ENCODE peak calls at places on chromosome 14, in six cellular contexts. One of them, this sample, is unnamed.

GRCh38 chr14:103041464-103041863 is 15.9 kb downstream of the CDC42BPB start:
- DNase-seq in adrenal gland: no peak
- DNase-seq in body of pancreas: no peak
- DNase-seq in uterus: no peak
- DNase-seq in IMR-90: no peak
- DNase-seq in progenitor cell of endocrine pancreas: no peak
- DNase-seq in this sample: no peak

GRCh38 chr14:24806061-24806678 is 172.2 kb upstream of the GZMB start:
- DNase-seq in adrenal gland: peak
- DNase-seq in body of pancreas: peak
- DNase-seq in uterus: peak
- DNase-seq in IMR-90: peak
- DNase-seq in progenitor cell of endocrine pancreas: peak
- DNase-seq in this sample: peak

GRCh38 chr14:96058606-96059200 is 19.5 kb downstream of the C14orf132 start:
- DNase-seq in adrenal gland: no peak
- DNase-seq in body of pancreas: no peak
- DNase-seq in uterus: no peak
- DNase-seq in IMR-90: no peak
- DNase-seq in progenitor cell of endocrine pancreas: no peak
- DNase-seq in this sample: no peak

GRCh38 chr14:69214376-69214775 is 23.1 kb downstream of the EXD2 start:
- DNase-seq in adrenal gland: no peak
- DNase-seq in body of pancreas: no peak
- DNase-seq in uterus: no peak
- DNase-seq in IMR-90: peak
- DNase-seq in progenitor cell of endocrine pancreas: no peak
- DNase-seq in this sample: no peak

GRCh38 chr14:37584211-37585100 is 10.6 kb downstream of the FOXA1 start:
- DNase-seq in adrenal gland: no peak
- DNase-seq in body of pancreas: no peak
- DNase-seq in uterus: no peak
- DNase-seq in IMR-90: no peak
- DNase-seq in progenitor cell of endocrine pancreas: no peak
- DNase-seq in this sample: no peak

GRCh38 chr14:33675415-33676130 is 275.3 kb downstream of the EGLN3 start:
- DNase-seq in adrenal gland: no peak
- DNase-seq in body of pancreas: no peak
- DNase-seq in uterus: no peak
- DNase-seq in IMR-90: no peak
- DNase-seq in progenitor cell of endocrine pancreas: no peak
- DNase-seq in this sample: no peak

GRCh38 chr14:87745507-87746118 is 247.4 kb downstream of the GALC start:
- DNase-seq in adrenal gland: peak
- DNase-seq in body of pancreas: peak
- DNase-seq in uterus: no peak
- DNase-seq in IMR-90: peak
- DNase-seq in progenitor cell of endocrine pancreas: no peak
- DNase-seq in this sample: no peak

GRCh38 chr14:72781476-72782181 is 112.3 kb downstream of the DPF3 start:
- DNase-seq in adrenal gland: no peak
- DNase-seq in body of pancreas: no peak
- DNase-seq in uterus: no peak
- DNase-seq in IMR-90: peak
- DNase-seq in progenitor cell of endocrine pancreas: no peak
- DNase-seq in this sample: no peak

GRCh38 chr14:71206766-71207371 is 299.6 kb downstream of the PCNX1 start:
- DNase-seq in adrenal gland: peak
- DNase-seq in body of pancreas: peak
- DNase-seq in uterus: peak
- DNase-seq in IMR-90: peak
- DNase-seq in progenitor cell of endocrine pancreas: no peak
- DNase-seq in this sample: no peak

GRCh38 chr14:104816678-104816945 is 15.7 kb downstream of the ZBTB42 start:
- DNase-seq in adrenal gland: peak
- DNase-seq in body of pancreas: no peak
- DNase-seq in uterus: no peak
- DNase-seq in IMR-90: no peak
- DNase-seq in progenitor cell of endocrine pancreas: no peak
- DNase-seq in this sample: no peak

GRCh38 chr14:72613975-72614319 is 280.0 kb downstream of the DPF3 start:
- DNase-seq in adrenal gland: no peak
- DNase-seq in body of pancreas: no peak
- DNase-seq in uterus: no peak
- DNase-seq in IMR-90: no peak
- DNase-seq in progenitor cell of endocrine pancreas: peak
- DNase-seq in this sample: no peak

GRCh38 chr14:20714593-20715250 is 26.2 kb downstream of the ANG start:
- DNase-seq in adrenal gland: peak
- DNase-seq in body of pancreas: peak
- DNase-seq in uterus: peak
- DNase-seq in IMR-90: peak
- DNase-seq in progenitor cell of endocrine pancreas: no peak
- DNase-seq in this sample: no peak

GRCh38 chr14:67547224-67547780 is 14.2 kb downstream of the PLEKHH1 start:
- DNase-seq in adrenal gland: no peak
- DNase-seq in body of pancreas: no peak
- DNase-seq in uterus: no peak
- DNase-seq in IMR-90: no peak
- DNase-seq in progenitor cell of endocrine pancreas: no peak
- DNase-seq in this sample: no peak

GRCh38 chr14:52286659-52287649 is 19.5 kb downstream of the PTGDR start:
- DNase-seq in adrenal gland: no peak
- DNase-seq in body of pancreas: no peak
- DNase-seq in uterus: no peak
- DNase-seq in IMR-90: peak
- DNase-seq in progenitor cell of endocrine pancreas: no peak
- DNase-seq in this sample: no peak

GRCh38 chr14:82657186-82657675 is 1123.6 kb upstream of the SEL1L start:
- DNase-seq in adrenal gland: no peak
- DNase-seq in body of pancreas: no peak
- DNase-seq in uterus: no peak
- DNase-seq in IMR-90: no peak
- DNase-seq in progenitor cell of endocrine pancreas: no peak
- DNase-seq in this sample: no peak

GRCh38 chr14:100818221-100818699 is 7.7 kb upstream of the MEG3 start:
- DNase-seq in adrenal gland: no peak
- DNase-seq in body of pancreas: peak
- DNase-seq in uterus: no peak
- DNase-seq in IMR-90: no peak
- DNase-seq in progenitor cell of endocrine pancreas: no peak
- DNase-seq in this sample: no peak

GRCh38 chr14:34678306-34678705 is 36.1 kb downstream of the CFL2 start:
- DNase-seq in adrenal gland: no peak
- DNase-seq in body of pancreas: no peak
- DNase-seq in uterus: no peak
- DNase-seq in IMR-90: no peak
- DNase-seq in progenitor cell of endocrine pancreas: no peak
- DNase-seq in this sample: no peak

GRCh38 chr14:98964171-98964570 is 307.8 kb downstream of the BCL11B start:
- DNase-seq in adrenal gland: no peak
- DNase-seq in body of pancreas: no peak
- DNase-seq in uterus: no peak
- DNase-seq in IMR-90: no peak
- DNase-seq in progenitor cell of endocrine pancreas: no peak
- DNase-seq in this sample: no peak

GRCh38 chr14:71365305-71365865 is 458.1 kb downstream of the PCNX1 start:
- DNase-seq in adrenal gland: no peak
- DNase-seq in body of pancreas: no peak
- DNase-seq in uterus: no peak
- DNase-seq in IMR-90: peak
- DNase-seq in progenitor cell of endocrine pancreas: no peak
- DNase-seq in this sample: no peak

GRCh38 chr14:29442720-29443119 is 484.9 kb downstream of the PRKD1 start:
- DNase-seq in adrenal gland: no peak
- DNase-seq in body of pancreas: no peak
- DNase-seq in uterus: no peak
- DNase-seq in IMR-90: peak
- DNase-seq in progenitor cell of endocrine pancreas: no peak
- DNase-seq in this sample: no peak

GRCh38 chr14:81452341-81452740 is 52.2 kb upstream of the STON2 start:
- DNase-seq in adrenal gland: no peak
- DNase-seq in body of pancreas: no peak
- DNase-seq in uterus: no peak
- DNase-seq in IMR-90: no peak
- DNase-seq in progenitor cell of endocrine pancreas: no peak
- DNase-seq in this sample: no peak

GRCh38 chr14:76917158-76917596 is 91.0 kb downstream of the LRRC74A start:
- DNase-seq in adrenal gland: peak
- DNase-seq in body of pancreas: peak
- DNase-seq in uterus: peak
- DNase-seq in IMR-90: peak
- DNase-seq in progenitor cell of endocrine pancreas: peak
- DNase-seq in this sample: peak

GRCh38 chr14:100677925-100678765 is 48.5 kb upstream of the DLK1 start:
- DNase-seq in adrenal gland: no peak
- DNase-seq in body of pancreas: no peak
- DNase-seq in uterus: peak
- DNase-seq in IMR-90: peak
- DNase-seq in progenitor cell of endocrine pancreas: no peak
- DNase-seq in this sample: no peak

GRCh38 chr14:90521121-90521929 is 124.5 kb downstream of the CALM1 start:
- DNase-seq in adrenal gland: peak
- DNase-seq in body of pancreas: peak
- DNase-seq in uterus: peak
- DNase-seq in IMR-90: no peak
- DNase-seq in progenitor cell of endocrine pancreas: no peak
- DNase-seq in this sample: no peak

GRCh38 chr14:71290301-71290700 is 383.0 kb downstream of the PCNX1 start:
- DNase-seq in adrenal gland: no peak
- DNase-seq in body of pancreas: no peak
- DNase-seq in uterus: no peak
- DNase-seq in IMR-90: no peak
- DNase-seq in progenitor cell of endocrine pancreas: no peak
- DNase-seq in this sample: no peak

GRCh38 chr14:23612802-23613201 is 23.4 kb upstream of the DHRS2 start:
- DNase-seq in adrenal gland: no peak
- DNase-seq in body of pancreas: no peak
- DNase-seq in uterus: no peak
- DNase-seq in IMR-90: no peak
- DNase-seq in progenitor cell of endocrine pancreas: no peak
- DNase-seq in this sample: no peak

GRCh38 chr14:23617539-23617938 is 18.6 kb upstream of the DHRS2 start:
- DNase-seq in adrenal gland: no peak
- DNase-seq in body of pancreas: no peak
- DNase-seq in uterus: no peak
- DNase-seq in IMR-90: no peak
- DNase-seq in progenitor cell of endocrine pancreas: no peak
- DNase-seq in this sample: no peak

GRCh38 chr14:23613242-23614070 is 22.7 kb upstream of the DHRS2 start:
- DNase-seq in adrenal gland: no peak
- DNase-seq in body of pancreas: no peak
- DNase-seq in uterus: no peak
- DNase-seq in IMR-90: no peak
- DNase-seq in progenitor cell of endocrine pancreas: no peak
- DNase-seq in this sample: no peak

GRCh38 chr14:23612354-23612732 is 23.8 kb upstream of the DHRS2 start:
- DNase-seq in adrenal gland: no peak
- DNase-seq in body of pancreas: no peak
- DNase-seq in uterus: no peak
- DNase-seq in IMR-90: no peak
- DNase-seq in progenitor cell of endocrine pancreas: no peak
- DNase-seq in this sample: no peak

DNA sequence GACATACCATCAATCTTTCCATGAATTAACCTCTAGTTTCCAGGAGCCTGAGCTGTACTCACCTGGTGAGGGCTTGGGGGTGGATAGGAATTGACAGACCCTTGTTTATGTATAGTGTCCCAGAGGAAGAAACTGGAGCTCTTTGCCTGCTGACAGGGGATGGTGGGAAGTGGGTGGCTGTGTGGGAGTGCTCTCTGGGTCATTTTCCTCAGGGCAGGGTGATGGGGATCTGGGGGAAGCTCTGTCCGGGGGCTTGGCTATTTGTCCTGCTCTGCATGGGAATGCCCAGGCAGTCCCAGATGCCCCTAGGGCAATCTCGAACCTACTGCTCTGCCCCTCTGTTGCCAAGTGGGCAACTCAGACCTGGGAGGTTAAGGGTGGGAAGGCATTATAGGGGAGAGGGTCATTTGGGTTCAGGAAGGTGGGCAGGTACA is 21.8 kb upstream of the DHRS2 start:
- DNase-seq in adrenal gland: no peak
- DNase-seq in body of pancreas: no peak
- DNase-seq in uterus: no peak
- DNase-seq in IMR-90: no peak
- DNase-seq in progenitor cell of endocrine pancreas: no peak
- DNase-seq in this sample: no peak
- TF ChIP-seq CTCF in adrenal gland: no peak
- TF ChIP-seq CTCF in body of pancreas: no peak
- TF ChIP-seq CTCF in uterus: no peak
- TF ChIP-seq CTCF in IMR-90: no peak
- TF ChIP-seq CTCF in progenitor cell of endocrine pancreas: no peak
- TF ChIP-seq CTCF in this sample: no peak

DNA sequence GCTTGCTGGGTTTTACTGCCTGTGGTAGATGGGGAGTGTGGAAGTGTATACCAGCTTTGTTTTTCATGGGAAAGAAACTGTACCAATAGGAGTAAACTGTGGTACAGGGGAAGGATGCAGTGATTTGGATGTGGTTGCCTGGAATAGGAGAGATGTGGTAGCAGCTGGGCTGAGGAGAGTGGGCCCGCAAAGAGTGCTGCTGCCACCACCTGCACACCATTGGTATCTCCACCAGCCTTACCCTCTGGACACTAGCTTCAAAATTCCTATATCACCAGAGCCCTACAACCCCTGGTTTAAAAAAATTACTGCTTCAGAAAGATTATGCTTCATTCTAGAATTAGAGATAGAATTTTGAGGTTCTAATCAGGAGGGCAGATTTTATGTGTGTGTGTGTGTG is 53.6 kb downstream of the AKAP6 start:
- DNase-seq in adrenal gland: no peak
- DNase-seq in body of pancreas: no peak
- DNase-seq in uterus: no peak
- DNase-seq in IMR-90: no peak
- DNase-seq in progenitor cell of endocrine pancreas: no peak
- DNase-seq in this sample: no peak
- TF ChIP-seq CTCF in adrenal gland: no peak
- TF ChIP-seq CTCF in body of pancreas: no peak
- TF ChIP-seq CTCF in uterus: no peak
- TF ChIP-seq CTCF in IMR-90: peak
- TF ChIP-seq CTCF in progenitor cell of endocrine pancreas: peak
- TF ChIP-seq CTCF in this sample: peak

GRCh38 chr14:65588426-65589140 is 176.1 kb downstream of the FUT8 start:
- DNase-seq in adrenal gland: no peak
- DNase-seq in body of pancreas: no peak
- DNase-seq in uterus: no peak
- DNase-seq in IMR-90: peak
- DNase-seq in progenitor cell of endocrine pancreas: no peak
- DNase-seq in this sample: no peak
- TF ChIP-seq CTCF in adrenal gland: no peak
- TF ChIP-seq CTCF in body of pancreas: no peak
- TF ChIP-seq CTCF in uterus: no peak
- TF ChIP-seq CTCF in IMR-90: no peak
- TF ChIP-seq CTCF in progenitor cell of endocrine pancreas: peak
- TF ChIP-seq CTCF in this sample: no peak

DNA sequence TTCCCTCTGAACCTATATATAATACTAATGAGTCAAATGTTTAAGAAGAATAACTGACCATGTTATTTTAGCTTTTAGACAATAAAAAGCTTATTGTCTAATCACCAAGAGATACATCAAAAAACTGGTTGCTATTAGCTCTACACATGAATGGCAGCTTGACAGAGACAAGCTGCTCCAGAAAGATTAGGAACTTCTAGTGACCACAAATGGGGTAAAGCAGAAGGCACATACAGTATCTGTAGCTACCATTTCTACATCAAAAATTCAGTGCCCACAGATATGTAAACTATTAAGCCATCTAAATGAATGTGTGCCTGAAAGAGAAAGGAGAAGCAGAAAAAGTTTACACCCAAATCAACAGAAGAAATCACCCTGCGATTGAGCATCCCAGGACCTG is 2.4 kb downstream of the AREL1 start:
- DNase-seq in adrenal gland: no peak
- DNase-seq in body of pancreas: no peak
- DNase-seq in uterus: no peak
- DNase-seq in IMR-90: no peak
- DNase-seq in progenitor cell of endocrine pancreas: no peak
- DNase-seq in this sample: no peak
- TF ChIP-seq CTCF in adrenal gland: no peak
- TF ChIP-seq CTCF in body of pancreas: no peak
- TF ChIP-seq CTCF in uterus: no peak
- TF ChIP-seq CTCF in IMR-90: no peak
- TF ChIP-seq CTCF in progenitor cell of endocrine pancreas: no peak
- TF ChIP-seq CTCF in this sample: no peak